ENCODE peak calls at places on chromosome 1, in six cellular contexts. W is WTC11, Y is Calu3, T is IMR-90, Q is RWPE1, D is spleen. S is an unnamed sample.
A peak's percentile ranks its signal among the peaks of the same experiment; 100 is the strongest.

GRCh38 chr1:64019818-64020217 is 183.6 kb upstream of the UBE2U start:
- DNase-seq in D (no peak), T (peak; percentile 69), Y (no peak), Q (no peak), W (no peak), S (no peak)

GRCh38 chr1:22024485-22025367 is 23.3 kb downstream of the CELA3A start:
- DNase-seq in D (peak; percentile 89), W (peak; percentile 50), Q (peak; percentile 52), Y (no peak), T (peak; percentile 81), S (no peak)

GRCh38 chr1:46550751-46551231 is 656 bp downstream of the KNCN start:
- DNase-seq in D (peak; percentile 41), W (no peak), T (no peak), Q (no peak), Y (no peak), S (no peak)

GRCh38 chr1:201754353-201754752 is 74.6 kb upstream of the IPO9 start:
- DNase-seq in W (no peak), T (peak; percentile 40), Y (no peak), Q (no peak), D (no peak), S (no peak)

GRCh38 chr1:18936471-18936813 is 20.0 kb downstream of the IFFO2 start:
- DNase-seq in T (no peak), W (no peak), Q (no peak), D (no peak), Y (no peak), S (no peak)

GRCh38 chr1:183983371-183984105 is 54.0 kb downstream of the COLGALT2 start:
- DNase-seq in W (no peak), D (no peak), T (peak; percentile 19), Y (no peak), Q (no peak), S (no peak)

GRCh38 chr1:2585318-2586092 is 1.1 kb upstream of the PRXL2B start:
- DNase-seq in D (peak; percentile 93), Q (peak; percentile 23), W (no peak), T (peak; percentile 24), Y (peak; percentile 56), S (no peak)

GRCh38 chr1:195520757-195521156 is 1087.5 kb downstream of the KCNT2 start:
- DNase-seq in D (no peak), T (no peak), W (no peak), Y (no peak), Q (no peak), S (no peak)

GRCh38 chr1:167614851-167615250 is 15.2 kb upstream of the RCSD1 start:
- DNase-seq in Y (no peak), W (no peak), Q (no peak), D (no peak), T (no peak), S (no peak)

GRCh38 chr1:165773324-165773965 is 4.8 kb upstream of the TMCO1 start:
- DNase-seq in D (no peak), Q (peak; percentile 60), T (peak; percentile 89), Y (peak; percentile 31), W (no peak), S (no peak)

GRCh38 chr1:89198081-89198480 is 661 bp downstream of the GBP4 start:
- DNase-seq in Y (no peak), W (no peak), Q (no peak), D (no peak), T (no peak), S (no peak)

GRCh38 chr1:95023399-95024050 is 49.2 kb downstream of the ALG14 start:
- DNase-seq in Y (no peak), D (no peak), W (no peak), Q (peak; percentile 58), T (peak; percentile 96), S (no peak)

GRCh38 chr1:200364121-200364759 is 45.6 kb downstream of the ZNF281 start:
- DNase-seq in Y (no peak), Q (no peak), D (no peak), W (no peak), T (peak; percentile 51), S (no peak)

GRCh38 chr1:203140743-203141520 is 13.4 kb downstream of the ADORA1 start:
- DNase-seq in D (no peak), T (no peak), Y (no peak), W (no peak), Q (no peak), S (no peak)

GRCh38 chr1:114353233-114353632 is 157.8 kb downstream of the TRIM33 start:
- DNase-seq in W (no peak), Q (no peak), D (no peak), T (peak; percentile 80), Y (no peak), S (no peak)

GRCh38 chr1:179251675-179252074 is 22.2 kb upstream of the ABL2 start:
- DNase-seq in Y (no peak), T (peak; percentile 67), Q (peak; percentile 27), W (no peak), D (no peak), S (no peak)

GRCh38 chr1:226060976-226061792 is 1.3 kb upstream of the H3-3A start:
- DNase-seq in Y (no peak), D (no peak), Q (no peak), W (no peak), T (no peak), S (no peak)

GRCh38 chr1:176880954-176881595 is 283.4 kb downstream of the ASTN1 start:
- DNase-seq in T (peak; percentile 62), Y (peak; percentile 81), W (peak; percentile 84), Q (peak; percentile 79), D (no peak), S (peak; percentile 87)

GRCh38 chr1:86156571-86157455 is at the start of gene COL24A1:
- DNase-seq in D (peak; percentile 81), Y (peak; percentile 32), Q (peak; percentile 19), T (peak; percentile 83), W (peak; percentile 78), S (peak; percentile 39)

GRCh38 chr1:10530756-10531155 is 56.0 kb downstream of the PEX14 start:
- DNase-seq in Y (no peak), T (peak; percentile 79), D (no peak), W (no peak), Q (no peak), S (no peak)

GRCh38 chr1:55334797-55335196 is 119.6 kb upstream of the USP24 start:
- DNase-seq in T (no peak), D (no peak), Y (no peak), W (no peak), Q (no peak), S (no peak)

GRCh38 chr1:55339681-55340080 is 124.5 kb upstream of the USP24 start:
- DNase-seq in T (no peak), D (no peak), Q (no peak), Y (no peak), W (no peak), S (no peak)

GRCh38 chr1:55338448-55338820 is 123.3 kb upstream of the USP24 start:
- DNase-seq in T (no peak), Y (no peak), W (no peak), Q (no peak), D (no peak), S (no peak)

GRCh38 chr1:55334140-55334539 is 119.0 kb upstream of the USP24 start:
- DNase-seq in W (no peak), Y (no peak), Q (no peak), T (no peak), D (no peak), S (no peak)

GRCh38 chr1:55337801-55338447 is 122.8 kb upstream of the USP24 start:
- DNase-seq in D (no peak), W (peak; percentile 19), Q (peak; percentile 20), Y (peak; percentile 9), T (peak; percentile 79), S (no peak)
- TF ChIP-seq CTCF in D (no peak), W (peak; percentile 29), Q (no peak), Y (no peak), T (peak; percentile 77), S (peak; percentile 55)

DNA sequence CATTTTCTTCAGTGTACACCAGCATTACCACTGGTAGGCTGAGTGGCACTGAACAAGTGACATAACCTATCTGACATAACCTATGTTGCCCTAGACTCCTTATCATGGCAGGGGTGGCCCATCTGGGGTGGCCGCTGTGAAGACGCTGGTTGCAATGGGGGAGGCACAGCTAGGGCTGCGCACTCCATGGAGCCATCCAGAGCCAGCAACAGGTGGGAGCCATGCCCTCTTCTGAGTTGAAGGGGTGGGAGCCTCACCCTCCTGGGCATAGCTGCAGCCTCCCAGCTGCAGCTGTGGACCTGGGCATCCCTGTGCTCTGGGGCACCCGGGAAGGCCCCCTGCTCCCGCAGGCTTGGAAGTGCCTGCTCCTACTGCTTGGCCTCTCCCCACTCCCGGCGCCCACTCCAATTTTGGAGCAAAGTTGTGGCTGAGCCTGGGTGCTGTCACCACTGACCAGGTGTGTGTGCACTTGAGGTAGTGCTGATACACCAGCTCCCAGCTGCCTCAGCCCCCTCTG is 52.4 kb upstream of the NTPCR start:
- DNase-seq in D (no peak), W (no peak), T (no peak), Q (no peak), Y (no peak), S (no peak)
- TF ChIP-seq CTCF in D (no peak), W (no peak), T (no peak), Q (no peak), Y (no peak), S (no peak)

GRCh38 chr1:247077234-247077633 is 1.4 kb downstream of the ZNF670 start:
- DNase-seq in Y (no peak), T (peak; percentile 22), D (no peak), W (no peak), Q (peak; percentile 10), S (no peak)
- TF ChIP-seq CTCF in Y (no peak), T (no peak), D (no peak), W (no peak), Q (no peak), S (no peak)

GRCh38 chr1:30778156-30778978 is 20.8 kb upstream of the LAPTM5 start:
- DNase-seq in Q (peak; percentile 84), T (peak; percentile 85), W (no peak), Y (peak; percentile 61), D (peak; percentile 59), S (no peak)

GRCh38 chr1:30777906-30778155 is 20.3 kb upstream of the LAPTM5 start:
- DNase-seq in D (no peak), Y (peak; percentile 24), Q (no peak), W (no peak), T (no peak), S (no peak)

GRCh38 chr1:30780409-30780808 is 22.8 kb upstream of the LAPTM5 start:
- DNase-seq in T (no peak), Y (no peak), W (no peak), D (no peak), Q (no peak), S (no peak)

GRCh38 chr1:30778979-30779293 is 21.4 kb upstream of the LAPTM5 start:
- DNase-seq in Q (no peak), Y (no peak), T (no peak), D (no peak), W (no peak), S (no peak)

DNA sequence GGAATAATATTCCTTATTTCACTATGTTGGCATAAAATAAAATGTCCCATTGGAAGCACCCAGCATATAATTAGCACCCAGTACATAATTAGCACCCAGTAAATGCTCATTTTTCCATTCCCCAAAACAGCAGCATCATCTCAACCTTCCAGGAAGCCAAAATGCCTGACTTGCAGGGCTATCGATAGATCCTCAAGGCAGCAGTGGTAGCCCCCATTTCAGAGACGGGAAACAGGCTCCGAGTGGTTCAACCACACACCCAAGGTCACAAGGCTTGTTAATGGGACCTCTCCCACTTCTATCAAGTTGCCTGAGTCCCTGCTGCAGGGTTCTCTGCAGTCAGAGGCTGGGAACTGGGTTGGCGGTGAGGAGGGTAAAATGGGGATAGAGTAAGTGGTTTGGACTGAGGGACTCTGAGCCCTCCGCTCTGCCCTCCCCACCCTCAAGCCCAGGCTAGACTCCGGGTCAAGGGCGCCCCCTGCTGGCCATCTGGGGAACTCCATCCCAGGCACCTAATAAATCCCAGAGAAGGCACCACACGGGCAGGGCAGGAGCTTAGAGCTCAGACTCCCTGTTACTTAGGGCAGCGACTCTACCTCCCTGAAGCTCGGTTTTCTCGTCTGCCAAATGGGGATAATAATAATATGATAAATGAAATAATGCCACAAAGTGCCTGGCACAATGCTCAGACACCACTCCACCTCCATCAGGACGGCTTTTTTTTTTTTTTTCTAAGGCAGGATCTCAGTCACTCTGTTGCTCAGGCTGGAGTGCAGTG is 21.9 kb upstream of the LAPTM5 start:
- DNase-seq in Q (peak; percentile 61), W (peak; percentile 97), T (peak; percentile 48), D (peak; percentile 97), Y (peak; percentile 91), S (peak; percentile 98)
- TF ChIP-seq CTCF in Q (peak; percentile 92), W (peak; percentile 100), T (peak; percentile 93), D (peak; percentile 94), Y (peak; percentile 96), S (peak; percentile 99)

S was measured in neural crest cell.